ENCODE peak calls at places on chromosome 12, in six cellular contexts. H is GM23338; I is epithelial cell of prostate; X is CD8-positive, alpha-beta memory T cell; B is tibial nerve; M is tibial artery. C is an unnamed sample.

GRCh38 chr12:100435948-100436347 is 37.7 kb upstream of the NR1H4 start:
- DNase-seq in M (no peak), I (no peak), H (no peak), X (no peak), B (no peak), C (no peak)

GRCh38 chr12:23253191-23253590 is 628.2 kb downstream of the ETNK1 start:
- DNase-seq in I (no peak), H (no peak), B (no peak), M (no peak), X (no peak), C (no peak)

GRCh38 chr12:98594050-98594853 is 766 bp downstream of the SLC25A3 start:
- DNase-seq in M (peak), H (peak), B (peak), I (no peak), X (no peak), C (peak)

GRCh38 chr12:82682326-82682725 is 4.4 kb upstream of the TMTC2 start:
- DNase-seq in X (no peak), H (peak), I (no peak), M (no peak), B (no peak), C (no peak)

GRCh38 chr12:2429032-2429431 is 365.7 kb upstream of the FKBP4 start:
- DNase-seq in X (no peak), B (no peak), M (peak), I (no peak), H (no peak), C (no peak)

GRCh38 chr12:85575115-85576096 is 260.8 kb downstream of the RASSF9 start:
- DNase-seq in I (no peak), M (no peak), X (no peak), H (peak), B (peak), C (no peak)

GRCh38 chr12:95385246-95385645 is 88.7 kb upstream of the METAP2 start:
- DNase-seq in I (no peak), H (peak), B (peak), M (peak), X (no peak), C (peak)

GRCh38 chr12:76277480-76277879 is 70.7 kb downstream of the BBS10 start:
- DNase-seq in X (no peak), I (peak), M (no peak), H (no peak), B (no peak), C (no peak)

GRCh38 chr12:87597114-87597513 is 432.1 kb downstream of the C12orf50 start:
- DNase-seq in B (no peak), M (no peak), H (no peak), X (no peak), I (no peak), C (no peak)

GRCh38 chr12:104578453-104578852 is 121.7 kb downstream of the CHST11 start:
- DNase-seq in B (no peak), I (no peak), X (no peak), H (no peak), M (no peak), C (no peak)

GRCh38 chr12:30694412-30694955 is 1.2 kb downstream of the IPO8 start:
- DNase-seq in B (no peak), X (no peak), I (no peak), M (no peak), H (peak), C (no peak)
- H3K27ac ChIP-seq in B (peak), X (no peak), I (peak), M (peak), H (no peak), C (no peak)

GRCh38 chr12:109822416-109822815 is 10.8 kb downstream of the TRPV4 start:
- DNase-seq in I (no peak), H (no peak), B (no peak), M (no peak), X (no peak), C (no peak)
- H3K27ac ChIP-seq in I (peak), H (no peak), B (no peak), M (no peak), X (no peak), C (no peak)

GRCh38 chr12:89863332-89863938 is 154.8 kb upstream of the ATP2B1 start:
- DNase-seq in X (peak), M (no peak), H (no peak), I (no peak), B (no peak), C (no peak)

GRCh38 chr12:89861086-89861485 is 152.4 kb upstream of the ATP2B1 start:
- DNase-seq in H (no peak), M (no peak), I (peak), B (no peak), X (no peak), C (no peak)

GRCh38 chr12:89862511-89863331 is 154.1 kb upstream of the ATP2B1 start:
- DNase-seq in M (no peak), B (peak), I (no peak), X (peak), H (no peak), C (peak)

GRCh38 chr12:89864419-89864818 is 155.8 kb upstream of the ATP2B1 start:
- DNase-seq in I (no peak), M (no peak), H (peak), X (no peak), B (no peak), C (no peak)

GRCh38 chr12:89863968-89864367 is 155.3 kb upstream of the ATP2B1 start:
- DNase-seq in B (no peak), X (no peak), I (no peak), M (no peak), H (peak), C (no peak)
- H3K27ac ChIP-seq in B (peak), X (peak), I (no peak), M (no peak), H (no peak), C (no peak)

GRCh38 chr12:124394462-124395128 is 99.7 kb downstream of the RFLNA start:
- DNase-seq in X (no peak), M (no peak), I (no peak), B (no peak), H (no peak), C (no peak)
- H3K27ac ChIP-seq in X (no peak), M (peak), I (no peak), B (peak), H (no peak), C (peak)

GRCh38 chr12:47411961-47412360 is 293.9 kb downstream of the RPAP3 start:
- DNase-seq in B (no peak), I (no peak), H (no peak), X (no peak), M (no peak), C (no peak)

GRCh38 chr12:47412837-47413236 is 293.0 kb downstream of the RPAP3 start:
- DNase-seq in X (no peak), B (no peak), H (no peak), M (no peak), I (no peak), C (no peak)

GRCh38 chr12:47413806-47414205 is 292.0 kb downstream of the RPAP3 start:
- DNase-seq in I (no peak), X (no peak), M (no peak), B (no peak), H (no peak), C (no peak)

GRCh38 chr12:47415054-47415453 is 290.8 kb downstream of the RPAP3 start:
- DNase-seq in M (no peak), H (no peak), I (no peak), B (no peak), X (no peak), C (no peak)

DNA sequence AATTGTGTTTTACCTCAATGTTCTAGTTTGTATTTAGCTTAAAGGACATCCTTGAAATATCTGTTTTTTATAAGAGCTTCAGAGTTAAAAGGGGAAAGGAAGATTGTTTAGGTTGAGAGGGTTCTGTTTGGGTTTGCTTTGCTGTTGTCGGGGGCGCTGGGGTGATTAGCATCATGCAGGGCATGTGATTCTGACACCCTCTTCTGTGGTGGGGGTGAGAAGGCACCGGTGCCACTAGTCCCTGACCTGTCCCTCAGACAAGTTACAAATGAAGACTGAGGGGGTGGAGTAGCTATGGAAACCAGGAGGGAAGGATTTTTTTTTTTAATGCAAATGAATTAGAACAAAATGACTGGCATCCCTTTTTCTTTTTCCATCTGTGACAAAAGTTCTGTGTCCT is 291.3 kb downstream of the RPAP3 start:
- DNase-seq in X (no peak), M (no peak), B (no peak), I (no peak), H (no peak), C (no peak)
- H3K27ac ChIP-seq in X (no peak), M (no peak), B (no peak), I (no peak), H (no peak), C (no peak)

GRCh38 chr12:109983432-109984142 is 12.6 kb downstream of the GIT2 start:
- DNase-seq in M (no peak), H (no peak), X (no peak), I (no peak), B (no peak), C (no peak)
- H3K27ac ChIP-seq in M (no peak), H (no peak), X (no peak), I (no peak), B (no peak), C (no peak)

GRCh38 chr12:29655861-29656260 is 127.9 kb downstream of the TMTC1 start:
- DNase-seq in I (no peak), X (no peak), M (no peak), B (no peak), H (no peak), C (no peak)

GRCh38 chr12:29660847-29661246 is 122.9 kb downstream of the TMTC1 start:
- DNase-seq in X (no peak), I (no peak), H (peak), B (no peak), M (no peak), C (no peak)

GRCh38 chr12:29662737-29663323 is 120.9 kb downstream of the TMTC1 start:
- DNase-seq in I (no peak), B (no peak), H (no peak), X (no peak), M (no peak), C (no peak)

GRCh38 chr12:29653286-29653685 is 130.5 kb downstream of the TMTC1 start:
- DNase-seq in B (no peak), I (no peak), X (no peak), M (no peak), H (no peak), C (no peak)

GRCh38 chr12:29656762-29657538 is 126.8 kb downstream of the TMTC1 start:
- DNase-seq in X (no peak), I (no peak), B (no peak), M (no peak), H (no peak), C (no peak)
- H3K27ac ChIP-seq in X (no peak), I (no peak), B (no peak), M (no peak), H (no peak), C (no peak)

GRCh38 chr12:110912263-110912662 is 8.1 kb downstream of the MYL2 start:
- DNase-seq in H (no peak), I (no peak), B (no peak), X (no peak), M (no peak), C (no peak)
- H3K27ac ChIP-seq in H (no peak), I (no peak), B (no peak), X (no peak), M (no peak), C (no peak)

DNA sequence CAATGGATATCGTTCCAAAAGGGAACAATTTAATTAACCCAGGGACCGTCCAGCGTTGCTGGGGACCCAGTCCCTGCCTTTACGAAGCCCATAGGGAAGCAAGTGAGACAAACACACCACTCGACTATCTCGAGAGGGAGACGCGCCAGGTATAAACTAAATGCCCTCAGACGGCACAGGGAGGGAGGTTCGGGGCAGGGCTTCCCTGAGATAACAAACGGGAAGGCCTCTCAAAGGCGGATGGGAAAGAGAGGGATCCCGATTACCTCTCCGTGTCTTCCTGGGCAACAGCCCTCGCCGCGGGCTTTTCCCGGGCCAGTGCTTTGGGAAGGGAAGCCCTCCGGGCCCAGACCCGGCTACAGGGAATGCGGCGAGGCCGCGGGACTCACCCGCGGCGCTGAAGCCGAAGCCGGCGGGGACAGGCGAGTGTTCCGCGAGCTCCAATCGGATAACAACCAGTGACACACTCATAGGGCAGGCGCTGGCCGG is 390 bp downstream of the BRAP start:
- DNase-seq in H (no peak), M (no peak), I (no peak), X (no peak), B (no peak), C (no peak)
- H3K27ac ChIP-seq in H (peak), M (peak), I (peak), X (peak), B (peak), C (peak)

GRCh38 chr12:103524238-103524875 is 28.6 kb upstream of the C12orf42 start:
- DNase-seq in X (no peak), M (no peak), H (no peak), I (no peak), B (no peak), C (no peak)
- H3K27ac ChIP-seq in X (no peak), M (no peak), H (no peak), I (peak), B (no peak), C (no peak)